ENCODE peak calls at places on chromosomes 16 and 17, in five cellular contexts. P is breast epithelium; L is stimulated activated CD4-positive, alpha-beta T cell treated with anti-CD3 and anti-CD28 coated beads, Interleukin-1b, Interleukin-23, amount 100 ng/mL, for 48 hours; U is germinal center; N is neural progenitor cell. V is an unnamed sample.

GRCh38 chr16:21159281-21159951 is 942 bp downstream of the LDAF1 start:
- DNase-seq in U (peak), L (no peak), N (peak), P (peak), V (peak)

GRCh38 chr17:42578282-42578869 is 847 bp upstream of the PSMC3IP start:
- DNase-seq in L (peak), U (peak), P (peak), N (peak), V (peak)

GRCh38 chr16:20517149-20517548 is 59.0 kb downstream of the ACSM2B start:
- DNase-seq in N (no peak), L (no peak), P (no peak), U (no peak), V (no peak)

GRCh38 chr16:84379008-84379730 is 10.8 kb downstream of the ATP2C2 start:
- DNase-seq in U (no peak), P (no peak), L (no peak), N (no peak), V (no peak)

GRCh38 chr16:85754403-85754802 is 3.5 kb upstream of the C16orf74 start:
- DNase-seq in L (no peak), P (no peak), N (no peak), U (peak), V (no peak)

GRCh38 chr17:67511012-67511411 is 133.9 kb downstream of the PITPNC1 start:
- DNase-seq in P (no peak), U (no peak), N (no peak), L (no peak), V (no peak)

GRCh38 chr16:3461120-3461519 is 17.6 kb downstream of the NAA60 start:
- DNase-seq in U (no peak), N (peak), P (no peak), L (peak), V (no peak)

GRCh38 chr17:16081507-16082087 is 82.0 kb downstream of the TTC19 start:
- DNase-seq in U (no peak), P (no peak), L (no peak), N (no peak), V (no peak)

GRCh38 chr17:46136820-46137219 is 56.4 kb downstream of the KANSL1 start:
- DNase-seq in U (no peak), L (no peak), P (no peak), N (no peak), V (no peak)

GRCh38 chr17:2222901-2223616 is 80.5 kb downstream of the SMG6 start:
- DNase-seq in N (peak), L (peak), P (no peak), U (no peak), V (no peak)

GRCh38 chr16:70737377-70738082 is 51.7 kb upstream of the MTSS2 start:
- DNase-seq in P (peak), U (peak), N (no peak), L (peak), V (no peak)

GRCh38 chr16:57859331-57859730 is 57.0 kb upstream of the KIFC3 start:
- DNase-seq in P (no peak), U (no peak), L (no peak), N (peak), V (peak)

GRCh38 chr17:82433560-82434215 is 15.3 kb upstream of the OGFOD3 start:
- DNase-seq in L (no peak), U (no peak), P (no peak), N (no peak), V (no peak)

GRCh38 chr16:28587386-28587785 is 9.5 kb downstream of the SULT1A2 start:
- DNase-seq in U (no peak), N (no peak), L (no peak), P (no peak), V (no peak)

GRCh38 chr17:16025202-16025601 is 25.6 kb downstream of the TTC19 start:
- DNase-seq in N (no peak), P (no peak), L (no peak), U (no peak), V (no peak)

GRCh38 chr17:83113792-83114191 is 34.4 kb downstream of the METRNL start:
- DNase-seq in U (no peak), N (no peak), P (no peak), L (no peak), V (no peak)

GRCh38 chr16:2497641-2498040 is 16.1 kb upstream of the ATP6V0C start:
- DNase-seq in U (no peak), L (no peak), N (no peak), P (no peak), V (no peak)

V was measured in WTC11.